ENCODE peak calls at places on chromosomes 7 and 10, in four cellular contexts. One of them, this sample, is unnamed.

GRCh38 chr10:30396708-30397107 is 37.3 kb upstream of the MAP3K8 start:
- DNase-seq in H9: no peak
- DNase-seq in mesenchymal stem cell: no peak
- DNase-seq in mesendoderm: no peak
- DNase-seq in this sample: no peak

GRCh38 chr10:110137142-110137545 is 70.3 kb upstream of the MXI1 start:
- DNase-seq in H9: no peak
- DNase-seq in mesendoderm: peak; percentile 80
- DNase-seq in mesenchymal stem cell: peak; percentile 82
- DNase-seq in this sample: peak; percentile 78

GRCh38 chr10:60759181-60759580 is 19.1 kb upstream of the CDK1 start:
- DNase-seq in mesendoderm: peak; percentile 67
- DNase-seq in H9: no peak
- DNase-seq in mesenchymal stem cell: no peak
- DNase-seq in this sample: no peak

GRCh38 chr7:31688347-31688746 is 1.3 kb downstream of the PPP1R17 start:
- DNase-seq in mesenchymal stem cell: no peak
- DNase-seq in mesendoderm: no peak
- DNase-seq in H9: no peak
- DNase-seq in this sample: no peak

GRCh38 chr10:70477661-70478162 is 855 bp upstream of the PALD1 start:
- DNase-seq in mesendoderm: peak; percentile 65
- DNase-seq in H9: no peak
- DNase-seq in mesenchymal stem cell: no peak
- DNase-seq in this sample: peak; percentile 18

GRCh38 chr7:17632401-17632800 is 307.9 kb downstream of the SNX13 start:
- DNase-seq in mesendoderm: no peak
- DNase-seq in H9: no peak
- DNase-seq in mesenchymal stem cell: peak; percentile 60
- DNase-seq in this sample: no peak

GRCh38 chr7:1291846-1292765 is 59.4 kb downstream of the UNCX start:
- DNase-seq in mesendoderm: no peak
- DNase-seq in H9: no peak
- DNase-seq in mesenchymal stem cell: no peak
- DNase-seq in this sample: no peak

GRCh38 chr10:71128311-71129010 is 83.9 kb upstream of the UNC5B start:
- DNase-seq in mesenchymal stem cell: no peak
- DNase-seq in mesendoderm: no peak
- DNase-seq in H9: no peak
- DNase-seq in this sample: no peak

GRCh38 chr7:57210871-57211270 is 78.6 kb upstream of the ZNF479 start:
- DNase-seq in mesenchymal stem cell: no peak
- DNase-seq in H9: no peak
- DNase-seq in mesendoderm: no peak
- DNase-seq in this sample: no peak

GRCh38 chr7:139854803-139855497 is 25.9 kb downstream of the TBXAS1 start:
- DNase-seq in H9: no peak
- DNase-seq in mesendoderm: no peak
- DNase-seq in mesenchymal stem cell: no peak
- DNase-seq in this sample: no peak

GRCh38 chr10:102269017-102269416 is 23.7 kb downstream of the GBF1 start:
- DNase-seq in H9: no peak
- DNase-seq in mesendoderm: no peak
- DNase-seq in mesenchymal stem cell: peak; percentile 17
- DNase-seq in this sample: no peak

GRCh38 chr10:34814228-34815173 is 595 bp downstream of the PARD3 start:
- DNase-seq in H9: peak; percentile 73
- DNase-seq in mesenchymal stem cell: peak; percentile 59
- DNase-seq in mesendoderm: peak; percentile 72
- DNase-seq in this sample: peak; percentile 27

GRCh38 chr10:16440396-16441105 is 3.7 kb downstream of the PTER start:
- DNase-seq in mesenchymal stem cell: no peak
- DNase-seq in H9: no peak
- DNase-seq in mesendoderm: peak; percentile 69
- DNase-seq in this sample: no peak

GRCh38 chr7:96131525-96131924 is 190.4 kb downstream of the SLC25A13 start:
- DNase-seq in H9: peak; percentile 34
- DNase-seq in mesendoderm: peak; percentile 57
- DNase-seq in mesenchymal stem cell: no peak
- DNase-seq in this sample: no peak

GRCh38 chr10:97939446-97939990 is 89.9 kb downstream of the GOLGA7B start:
- DNase-seq in mesenchymal stem cell: no peak
- DNase-seq in mesendoderm: peak; percentile 8
- DNase-seq in H9: no peak
- DNase-seq in this sample: no peak

GRCh38 chr10:79310911-79311573 is 36.2 kb upstream of the PPIF start:
- DNase-seq in mesendoderm: no peak
- DNase-seq in H9: no peak
- DNase-seq in mesenchymal stem cell: no peak
- DNase-seq in this sample: no peak

GRCh38 chr7:108057951-108058391 is 55.0 kb upstream of the LAMB1 start:
- DNase-seq in mesendoderm: no peak
- DNase-seq in mesenchymal stem cell: no peak
- DNase-seq in H9: no peak
- DNase-seq in this sample: no peak

GRCh38 chr7:19262794-19263193 is 117.6 kb upstream of the FERD3L start:
- DNase-seq in mesenchymal stem cell: no peak
- DNase-seq in mesendoderm: no peak
- DNase-seq in H9: no peak
- DNase-seq in this sample: no peak

GRCh38 chr10:6229290-6229689 is 26.6 kb downstream of the PFKFB3 start:
- DNase-seq in mesenchymal stem cell: no peak
- DNase-seq in H9: no peak
- DNase-seq in mesendoderm: no peak
- DNase-seq in this sample: no peak

GRCh38 chr10:33010132-33011037 is 52.4 kb upstream of the ITGB1 start:
- DNase-seq in mesendoderm: peak; percentile 83
- DNase-seq in mesenchymal stem cell: peak; percentile 91
- DNase-seq in H9: peak; percentile 43
- DNase-seq in this sample: peak; percentile 86

GRCh38 chr7:142868881-142869415 is 14.1 kb downstream of the EPHB6 start:
- DNase-seq in H9: peak; percentile 10
- DNase-seq in mesenchymal stem cell: no peak
- DNase-seq in mesendoderm: no peak
- DNase-seq in this sample: no peak

GRCh38 chr7:66735154-66735553 is 5.4 kb upstream of the RABGEF1 start:
- DNase-seq in mesenchymal stem cell: no peak
- DNase-seq in mesendoderm: no peak
- DNase-seq in H9: no peak
- DNase-seq in this sample: no peak

GRCh38 chr10:33273295-33274002 is 61.0 kb downstream of the NRP1 start:
- DNase-seq in H9: peak; percentile 33
- DNase-seq in mesendoderm: no peak
- DNase-seq in mesenchymal stem cell: peak; percentile 70
- DNase-seq in this sample: peak; percentile 96

GRCh38 chr7:95527033-95527775 is 41.5 kb downstream of the ASB4 start:
- DNase-seq in H9: peak; percentile 75
- DNase-seq in mesendoderm: peak; percentile 79
- DNase-seq in mesenchymal stem cell: peak; percentile 66
- DNase-seq in this sample: peak; percentile 44

GRCh38 chr10:16009736-16010259 is 149.5 kb upstream of the MINDY3 start:
- DNase-seq in mesenchymal stem cell: no peak
- DNase-seq in mesendoderm: no peak
- DNase-seq in H9: no peak
- DNase-seq in this sample: no peak

GRCh38 chr7:8271960-8272359 is 10.0 kb upstream of the ICA1 start:
- DNase-seq in mesenchymal stem cell: no peak
- DNase-seq in H9: no peak
- DNase-seq in mesendoderm: no peak
- DNase-seq in this sample: no peak

GRCh38 chr7:112337892-112338291 is 112.4 kb upstream of the IFRD1 start:
- DNase-seq in mesenchymal stem cell: no peak
- DNase-seq in mesendoderm: no peak
- DNase-seq in H9: no peak
- DNase-seq in this sample: no peak
- H2AK5ac ChIP-seq in mesenchymal stem cell: no peak overlapping the region
- H2AK5ac ChIP-seq in mesendoderm: no peak overlapping the region
- H2AK5ac ChIP-seq in H9: no peak overlapping the region
- H2AK5ac ChIP-seq in this sample: no peak overlapping the region

DNA sequence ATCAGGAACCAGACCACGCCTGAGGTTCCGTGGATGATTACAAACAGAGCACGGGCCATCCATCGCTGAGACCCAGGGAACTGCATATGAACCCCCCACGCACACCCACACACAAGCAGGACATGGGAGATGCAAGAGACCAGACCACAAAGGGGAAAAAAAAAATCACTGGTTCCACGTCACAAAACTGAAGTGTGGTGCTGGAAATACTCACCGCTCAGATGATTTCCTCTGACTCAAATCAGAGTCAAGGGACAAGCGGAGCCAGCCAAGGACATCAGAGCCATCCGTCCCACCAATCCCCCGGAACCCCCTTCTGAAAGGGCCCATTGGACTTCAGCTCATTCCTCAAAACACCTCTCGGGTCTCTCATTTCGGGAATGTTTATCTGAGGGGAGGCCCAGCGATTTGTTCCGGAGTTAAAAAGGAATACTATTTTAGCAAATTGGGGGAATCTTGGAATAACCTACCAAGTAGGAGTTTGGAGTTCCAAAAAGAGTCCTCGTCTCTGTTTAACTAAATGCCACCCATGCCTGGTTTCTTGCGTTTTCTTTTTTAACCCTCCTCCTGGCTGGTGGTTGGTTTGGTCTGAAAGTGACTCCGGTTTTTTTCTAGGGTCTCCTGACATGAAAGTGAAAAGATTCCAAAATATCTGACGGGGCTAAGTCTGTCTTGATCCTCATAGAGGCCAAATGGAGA is 15.0 kb downstream of the SNX8 start:
- DNase-seq in mesenchymal stem cell: peak; percentile 47
- DNase-seq in mesendoderm: no peak
- DNase-seq in H9: no peak
- DNase-seq in this sample: peak; percentile 88
- H4K8ac ChIP-seq in mesenchymal stem cell: no peak overlapping the region
- H4K8ac ChIP-seq in mesendoderm: no peak overlapping the region
- H4K8ac ChIP-seq in H9: no peak overlapping the region
- H4K8ac ChIP-seq in this sample: peak overlapping the region; percentile 6

DNA sequence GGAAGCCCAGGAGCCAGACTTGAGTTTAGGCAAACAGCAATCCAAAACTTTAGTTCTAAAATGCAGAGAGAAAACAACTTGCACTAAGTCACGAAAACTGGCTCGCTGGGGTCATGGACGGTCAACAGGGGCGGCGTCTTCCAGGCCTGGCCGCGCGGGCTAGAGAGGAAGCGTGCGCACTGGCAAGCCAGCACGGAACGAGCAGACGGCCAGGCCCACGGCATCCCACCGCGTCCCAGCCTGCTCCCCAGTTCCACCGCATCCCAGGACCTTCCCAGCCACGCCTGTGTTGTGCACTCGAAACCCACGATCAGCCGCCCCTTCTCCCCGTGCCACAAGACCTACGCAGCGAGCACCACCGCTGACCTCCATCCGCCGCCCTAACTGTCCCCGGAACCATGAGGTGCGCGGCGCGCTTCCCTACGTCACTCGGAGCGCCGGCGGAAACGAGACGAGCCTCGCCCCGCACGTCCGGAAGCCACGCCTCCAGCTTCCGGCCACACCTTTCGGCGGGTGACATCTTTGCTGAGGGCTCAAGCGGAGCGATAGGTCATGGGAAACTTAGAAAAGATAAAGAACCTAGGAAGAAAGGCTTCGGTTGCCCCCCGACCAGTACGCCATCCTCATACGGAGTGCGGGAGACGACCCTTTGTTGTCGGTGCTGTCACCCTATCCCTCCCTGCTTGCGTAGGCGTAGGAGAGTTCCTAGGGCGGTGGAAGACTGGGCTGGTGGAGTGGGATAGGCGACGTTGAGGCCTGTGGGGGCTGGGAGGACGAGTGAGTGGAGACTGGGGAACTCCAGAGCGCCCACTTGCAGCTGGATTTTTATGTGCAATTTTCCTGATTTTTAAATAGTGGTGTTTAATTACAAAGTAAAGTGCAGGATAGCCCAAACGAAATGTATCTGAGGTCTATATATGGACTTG is at the start of gene TBRG4:
- DNase-seq in mesendoderm: peak; percentile 98
- DNase-seq in mesenchymal stem cell: peak; percentile 96
- DNase-seq in H9: peak; percentile 93
- DNase-seq in this sample: peak; percentile 91
- H2AK5ac ChIP-seq in mesendoderm: no peak within 1 kb of the TSS
- H2AK5ac ChIP-seq in mesenchymal stem cell: no peak within 1 kb of the TSS
- H2AK5ac ChIP-seq in H9: no peak within 1 kb of the TSS
- H2AK5ac ChIP-seq in this sample: peak within 1 kb of the TSS; percentile 99

DNA sequence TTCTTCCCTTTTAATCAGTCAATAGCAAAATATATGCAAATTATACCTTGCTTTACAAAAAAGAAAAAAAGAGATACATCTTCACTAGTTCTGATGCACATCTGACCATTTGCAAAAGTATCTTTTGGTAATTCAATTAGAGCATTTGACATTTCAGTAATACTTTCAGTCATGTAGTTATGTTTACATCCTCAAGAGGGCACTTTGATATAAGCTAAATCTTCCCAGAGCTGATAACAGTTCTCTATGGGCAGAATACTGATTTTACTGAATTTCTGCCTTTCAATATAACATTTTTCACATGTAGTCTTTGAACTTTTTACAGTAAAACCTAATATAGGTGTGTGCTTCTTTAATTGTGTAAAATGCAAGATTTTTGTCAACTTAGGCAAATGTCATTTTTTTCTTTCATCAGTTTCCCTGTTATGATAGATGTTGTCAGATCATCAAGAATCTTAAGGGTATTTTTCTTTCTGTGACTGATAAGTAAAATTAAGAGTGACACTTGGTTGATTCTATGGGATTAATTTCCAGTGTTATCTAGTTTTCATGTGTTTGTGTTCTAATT is 703.5 kb upstream of the SEMA3D start:
- DNase-seq in mesendoderm: peak; percentile 34
- DNase-seq in H9: no peak
- DNase-seq in mesenchymal stem cell: peak; percentile 32
- DNase-seq in this sample: peak; percentile 21
- H4K8ac ChIP-seq in mesendoderm: no peak overlapping the region
- H4K8ac ChIP-seq in H9: no peak overlapping the region
- H4K8ac ChIP-seq in mesenchymal stem cell: no peak overlapping the region
- H4K8ac ChIP-seq in this sample: no peak overlapping the region

GRCh38 chr7:33674804-33675411 is 230.4 kb upstream of the BMPER start:
- DNase-seq in mesenchymal stem cell: no peak
- DNase-seq in H9: no peak
- DNase-seq in mesendoderm: no peak
- DNase-seq in this sample: no peak
- H2AK5ac ChIP-seq in mesenchymal stem cell: no peak overlapping the region
- H2AK5ac ChIP-seq in H9: no peak overlapping the region
- H2AK5ac ChIP-seq in mesendoderm: no peak overlapping the region
- H2AK5ac ChIP-seq in this sample: no peak overlapping the region